ENCODE peak calls at places on chromosome 1, in ten cellular contexts. Y is upper lobe of right lung; W is spleen; S is HFF-Myc; M is MCF 10A; Z is GM13977; U is kidney epithelial cell; H is HFFc6; B is fibroblast of lung; J is CD8-positive, alpha-beta T cell. C is an unnamed sample.
A peak's percentile ranks its signal among the peaks of the same experiment; 100 is the strongest.

GRCh38 chr1:171286032-171286705 is 27.8 kb upstream of the FMO4 start:
- DNase-seq in U (peak; percentile 16), B (peak; percentile 36), S (no peak), Y (no peak), H (peak; percentile 15), W (no peak), M (peak; percentile 66), Z (no peak), J (no peak), C (no peak)

GRCh38 chr1:102466487-102466886 is 469.8 kb upstream of the OLFM3 start:
- DNase-seq in W (no peak), U (no peak), Z (no peak), B (no peak), J (no peak), M (peak; percentile 31), Y (no peak), S (no peak), H (no peak), C (no peak)

GRCh38 chr1:3736131-3736561 is 16.1 kb upstream of the CCDC27 start:
- DNase-seq in W (no peak), J (no peak), U (no peak), Z (no peak), S (no peak), B (no peak), M (no peak), Y (no peak), H (no peak), C (no peak)

GRCh38 chr1:60171793-60172192 is 98.2 kb upstream of the C1orf87 start:
- DNase-seq in W (no peak), S (peak; percentile 15), U (no peak), Y (no peak), Z (no peak), J (no peak), B (peak; percentile 95), H (peak; percentile 78), M (no peak), C (no peak)

GRCh38 chr1:87051965-87052364 is 137.5 kb downstream of the HS2ST1 start:
- DNase-seq in Y (no peak), Z (no peak), H (no peak), U (no peak), B (no peak), M (no peak), J (no peak), W (no peak), S (no peak), C (no peak)

GRCh38 chr1:229270547-229271447 is at the start of gene RAB4A:
- DNase-seq in H (peak; percentile 74), J (peak; percentile 71), S (peak; percentile 44), Y (peak; percentile 95), U (peak; percentile 45), B (peak; percentile 82), Z (peak; percentile 95), M (peak; percentile 96), W (peak; percentile 96), C (peak; percentile 87)

GRCh38 chr1:210123924-210124589 is 108.5 kb upstream of the SERTAD4 start:
- DNase-seq in H (peak; percentile 80), S (peak; percentile 78), U (peak; percentile 26), W (no peak), Z (no peak), Y (no peak), M (peak; percentile 80), B (peak; percentile 80), J (no peak), C (no peak)

GRCh38 chr1:89736937-89737733 is 83.7 kb upstream of the LRRC8D start:
- DNase-seq in U (no peak), M (no peak), S (no peak), H (peak; percentile 26), B (peak; percentile 28), W (no peak), Z (no peak), Y (no peak), J (no peak), C (no peak)

GRCh38 chr1:24853656-24854055 is 76.4 kb downstream of the RUNX3 start:
- DNase-seq in M (no peak), Y (no peak), H (no peak), Z (no peak), J (no peak), B (no peak), U (no peak), S (no peak), W (no peak), C (no peak)

GRCh38 chr1:24847995-24848857 is 81.8 kb downstream of the RUNX3 start:
- DNase-seq in H (peak; percentile 89), J (peak; percentile 89), Z (peak; percentile 88), U (peak; percentile 42), M (peak; percentile 63), S (peak; percentile 69), B (peak; percentile 85), W (peak; percentile 98), Y (peak; percentile 95), C (peak; percentile 93)

GRCh38 chr1:24855474-24855873 is 74.6 kb downstream of the RUNX3 start:
- DNase-seq in U (no peak), W (no peak), M (no peak), J (no peak), H (no peak), Z (no peak), Y (no peak), S (no peak), B (no peak), C (no peak)

GRCh38 chr1:24850353-24850905 is 79.6 kb downstream of the RUNX3 start:
- DNase-seq in W (no peak), S (no peak), B (peak; percentile 47), Z (no peak), J (no peak), U (no peak), H (no peak), M (no peak), Y (no peak), C (no peak)

DNA sequence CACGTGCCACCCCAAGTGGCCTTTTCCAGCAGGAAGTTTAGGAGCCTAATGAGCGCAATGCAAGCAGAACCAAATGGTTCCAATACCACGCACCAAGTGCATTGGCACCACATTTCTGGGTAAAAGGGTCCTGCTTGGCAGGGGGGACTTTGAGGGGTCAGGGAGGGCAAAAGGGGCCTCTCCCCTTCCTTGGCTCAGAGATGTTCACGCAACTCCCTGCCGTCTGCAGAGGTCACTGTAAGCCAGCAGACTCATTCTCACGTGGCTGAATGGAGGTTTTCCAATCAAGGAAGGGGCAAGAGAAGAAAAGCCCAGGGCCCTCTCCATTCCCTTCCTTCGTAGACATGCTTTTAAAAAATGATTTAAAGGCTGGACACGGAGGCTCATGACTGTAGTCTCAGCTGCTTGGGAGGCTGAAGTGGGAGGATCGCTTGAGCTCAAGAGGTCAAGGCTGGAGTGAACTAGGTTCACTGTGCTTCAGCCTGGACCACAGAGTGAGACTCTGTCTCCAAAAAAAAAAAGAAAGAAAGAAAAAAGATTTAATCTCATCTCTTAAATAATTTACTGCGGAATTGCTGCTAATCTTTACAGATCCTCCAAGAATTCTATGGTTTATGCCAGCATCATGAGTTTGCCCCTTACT is 80.3 kb downstream of the RUNX3 start:
- DNase-seq in Y (no peak), Z (no peak), B (no peak), J (no peak), S (no peak), W (no peak), U (no peak), M (no peak), H (no peak), C (no peak)
- TF ChIP-seq CTCF in Y (peak; percentile 32), Z (peak; percentile 80), B (peak; percentile 21), J (no peak), S (peak; percentile 32), W (no peak), U (peak; percentile 32), M (no peak), H (peak; percentile 25), C (no peak)

DNA sequence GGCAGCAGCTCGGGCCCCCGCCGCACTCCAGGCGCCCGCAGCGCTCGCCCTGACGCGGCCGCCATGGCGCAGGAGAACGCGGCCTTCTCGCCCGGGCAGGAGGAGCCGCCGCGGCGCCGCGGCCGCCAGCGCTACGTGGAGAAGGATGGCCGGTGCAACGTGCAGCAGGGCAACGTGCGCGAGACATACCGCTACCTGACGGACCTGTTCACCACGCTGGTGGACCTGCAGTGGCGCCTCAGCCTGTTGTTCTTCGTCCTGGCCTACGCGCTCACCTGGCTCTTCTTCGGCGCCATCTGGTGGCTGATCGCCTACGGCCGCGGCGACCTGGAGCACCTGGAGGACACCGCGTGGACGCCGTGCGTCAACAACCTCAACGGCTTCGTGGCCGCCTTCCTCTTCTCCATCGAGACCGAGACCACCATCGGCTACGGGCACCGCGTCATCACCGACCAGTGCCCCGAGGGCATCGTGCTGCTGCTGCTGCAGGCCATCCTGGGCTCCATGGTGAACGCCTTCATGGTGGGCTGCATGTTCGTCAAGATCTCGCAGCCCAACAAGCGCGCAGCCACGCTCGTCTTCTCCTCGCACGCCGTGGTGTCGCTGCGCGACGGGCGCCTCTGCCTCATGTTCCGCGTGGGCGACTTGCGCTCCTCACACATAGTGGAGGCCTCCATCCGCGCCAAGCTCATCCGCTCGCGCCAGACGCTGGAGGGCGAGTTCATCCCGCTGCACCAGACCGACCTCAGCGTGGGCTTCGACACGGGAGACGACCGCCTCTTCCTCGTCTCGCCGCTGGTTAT is 2.8 kb downstream of the KCNJ9 start:
- DNase-seq in U (no peak), H (no peak), S (no peak), M (no peak), Y (peak; percentile 90), W (peak; percentile 91), Z (peak; percentile 91), J (peak; percentile 67), B (peak; percentile 29), C (peak; percentile 77)
- TF ChIP-seq CTCF in U (peak; percentile 91), H (peak; percentile 76), S (peak; percentile 42), M (peak; percentile 49), Y (peak; percentile 64), W (peak; percentile 52), Z (peak; percentile 93), J (peak; percentile 56), B (peak; percentile 54), C (peak; percentile 63)

DNA sequence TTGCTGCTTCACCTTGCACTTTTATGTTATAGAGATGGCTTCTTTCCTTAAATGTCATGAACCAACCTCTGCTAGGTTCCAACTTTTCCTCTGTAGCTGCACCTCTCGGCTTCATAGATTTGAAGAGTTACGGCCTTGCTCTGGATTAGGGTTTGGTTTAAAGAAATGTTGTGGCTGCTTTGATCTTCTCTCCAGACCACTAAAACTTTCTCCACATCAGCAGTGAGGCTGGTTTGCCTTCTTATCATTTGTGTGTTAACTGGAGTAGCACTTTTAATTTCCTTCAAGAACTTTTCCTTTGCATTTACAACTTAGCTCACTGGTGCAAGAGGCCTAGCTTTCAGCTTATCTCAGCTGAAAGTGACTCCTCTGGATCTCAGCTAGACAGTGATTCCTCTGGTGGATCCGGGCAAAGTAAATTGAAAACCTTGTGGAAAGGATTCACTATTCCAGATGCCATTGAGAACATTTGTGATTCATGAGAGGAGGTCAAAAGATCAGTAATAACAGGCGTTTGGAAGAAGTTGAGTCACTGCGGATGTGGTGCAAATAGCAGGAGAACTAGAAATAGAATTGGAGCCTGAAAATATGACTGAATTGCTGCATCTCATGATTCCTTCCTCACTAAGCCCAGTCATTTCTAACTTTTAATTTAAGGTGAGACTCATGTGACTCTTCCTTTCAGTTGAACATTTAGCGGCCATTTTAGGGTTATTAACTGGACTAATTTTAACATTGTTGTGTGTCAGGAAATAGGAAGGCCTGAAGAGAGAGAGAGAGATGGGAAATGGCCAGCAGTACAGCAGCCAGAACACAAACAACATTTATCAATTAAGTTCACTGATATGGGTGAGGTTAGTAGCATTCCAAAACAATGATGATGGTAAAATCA is 16.2 kb upstream of the RGS1 start:
- DNase-seq in S (peak; percentile 97), H (peak; percentile 98), Z (no peak), Y (no peak), M (peak; percentile 84), B (peak; percentile 99), W (no peak), U (peak; percentile 67), J (no peak), C (no peak)
- TF ChIP-seq CTCF in S (no peak), H (no peak), Z (no peak), Y (no peak), M (no peak), B (no peak), W (no peak), U (no peak), J (no peak), C (no peak)

GRCh38 chr1:177959793-177960515 is 9.9 kb downstream of the SEC16B start:
- DNase-seq in Y (no peak), B (peak; percentile 35), W (no peak), H (peak; percentile 58), M (peak; percentile 50), S (no peak), J (no peak), Z (no peak), U (no peak), C (no peak)
- TF ChIP-seq CTCF in Y (no peak), B (peak; percentile 62), W (no peak), H (peak; percentile 73), M (peak; percentile 74), S (peak; percentile 9), J (no peak), Z (no peak), U (peak; percentile 49), C (no peak)